ENCODE peak calls at places on chromosomes 3 and 15, in nine cellular contexts. One of them, this sample, is unnamed. For H3K4me1, the result is how much of the 10 kb centered on the place peaks cover.

GRCh38 chr3:115912372-115912771 is 289.1 kb downstream of the GAP43 start:
- DNase-seq in thoracic aorta: no peak
- DNase-seq in psoas muscle: peak
- DNase-seq in neural progenitor cell: no peak
- DNase-seq in PC-3: no peak
- DNase-seq in transverse colon: no peak
- DNase-seq in left ventricle myocardium inferior: peak
- DNase-seq in pancreas: no peak
- DNase-seq in astrocyte: no peak
- DNase-seq in this sample: peak

GRCh38 chr3:189275852-189276251 is 104.1 kb downstream of the TPRG1 start:
- DNase-seq in pancreas: no peak
- DNase-seq in left ventricle myocardium inferior: no peak
- DNase-seq in neural progenitor cell: no peak
- DNase-seq in psoas muscle: no peak
- DNase-seq in transverse colon: no peak
- DNase-seq in PC-3: no peak
- DNase-seq in astrocyte: no peak
- DNase-seq in thoracic aorta: no peak
- DNase-seq in this sample: no peak

GRCh38 chr15:92693922-92694331 is 38.4 kb upstream of the FAM174B start:
- DNase-seq in psoas muscle: no peak
- DNase-seq in pancreas: no peak
- DNase-seq in thoracic aorta: no peak
- DNase-seq in left ventricle myocardium inferior: no peak
- DNase-seq in astrocyte: no peak
- DNase-seq in transverse colon: no peak
- DNase-seq in neural progenitor cell: peak
- DNase-seq in PC-3: peak
- DNase-seq in this sample: no peak

GRCh38 chr3:183817639-183818038 is 7.7 kb downstream of the MAP6D1 start:
- DNase-seq in astrocyte: no peak
- DNase-seq in neural progenitor cell: no peak
- DNase-seq in psoas muscle: no peak
- DNase-seq in transverse colon: no peak
- DNase-seq in thoracic aorta: no peak
- DNase-seq in pancreas: no peak
- DNase-seq in left ventricle myocardium inferior: no peak
- DNase-seq in PC-3: no peak
- DNase-seq in this sample: no peak

GRCh38 chr15:36449084-36449661 is 130.3 kb upstream of the CDIN1 start:
- DNase-seq in PC-3: no peak
- DNase-seq in transverse colon: no peak
- DNase-seq in thoracic aorta: no peak
- DNase-seq in astrocyte: no peak
- DNase-seq in left ventricle myocardium inferior: peak
- DNase-seq in pancreas: no peak
- DNase-seq in neural progenitor cell: peak
- DNase-seq in psoas muscle: no peak
- DNase-seq in this sample: no peak

GRCh38 chr3:169744332-169745054 is 20.4 kb downstream of the TERC start:
- DNase-seq in neural progenitor cell: peak
- DNase-seq in astrocyte: peak
- DNase-seq in pancreas: no peak
- DNase-seq in transverse colon: no peak
- DNase-seq in psoas muscle: no peak
- DNase-seq in PC-3: peak
- DNase-seq in left ventricle myocardium inferior: no peak
- DNase-seq in thoracic aorta: no peak
- DNase-seq in this sample: no peak

GRCh38 chr3:385151-385550 is 188.6 kb downstream of the CHL1 start:
- DNase-seq in astrocyte: no peak
- DNase-seq in PC-3: peak
- DNase-seq in thoracic aorta: no peak
- DNase-seq in psoas muscle: no peak
- DNase-seq in left ventricle myocardium inferior: no peak
- DNase-seq in transverse colon: no peak
- DNase-seq in pancreas: no peak
- DNase-seq in neural progenitor cell: no peak
- DNase-seq in this sample: no peak

GRCh38 chr15:64681424-64682024 is 93.9 kb downstream of the RBPMS2 start:
- DNase-seq in PC-3: peak
- DNase-seq in thoracic aorta: no peak
- DNase-seq in neural progenitor cell: peak
- DNase-seq in psoas muscle: no peak
- DNase-seq in pancreas: no peak
- DNase-seq in left ventricle myocardium inferior: no peak
- DNase-seq in astrocyte: peak
- DNase-seq in transverse colon: peak
- DNase-seq in this sample: peak

DNA sequence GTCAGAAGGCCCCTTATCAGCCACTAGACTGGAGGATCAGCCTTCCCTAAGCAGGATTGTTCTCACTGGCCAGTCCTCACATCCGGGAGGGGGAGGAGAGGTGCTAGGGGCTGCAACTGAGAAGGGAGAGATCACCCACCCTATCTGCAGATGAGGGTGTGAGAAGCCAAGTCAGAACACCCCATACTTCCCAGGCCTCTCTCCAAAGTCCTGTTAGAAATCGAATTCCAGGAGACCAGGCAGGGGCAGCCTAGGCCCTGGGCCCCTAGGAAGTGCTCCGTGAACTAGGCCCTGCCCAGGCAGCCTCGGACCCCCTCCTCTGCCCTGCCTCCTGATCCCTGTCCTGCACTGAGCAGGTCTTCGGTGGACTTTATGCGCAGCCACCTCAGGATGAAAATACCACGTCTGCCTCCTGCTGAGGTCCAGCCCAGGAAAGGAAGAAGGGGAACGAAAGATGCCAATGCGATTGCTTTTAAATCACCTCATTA is 933 bp downstream of the DZIP1L start:
- DNase-seq in PC-3: no peak
- DNase-seq in neural progenitor cell: peak
- DNase-seq in astrocyte: peak
- DNase-seq in transverse colon: no peak
- DNase-seq in psoas muscle: no peak
- DNase-seq in pancreas: no peak
- DNase-seq in thoracic aorta: no peak
- DNase-seq in left ventricle myocardium inferior: no peak
- DNase-seq in this sample: no peak
- H3K27ac ChIP-seq in PC-3: peak
- H3K27ac ChIP-seq in neural progenitor cell: no peak
- H3K27ac ChIP-seq in astrocyte: peak
- H3K27ac ChIP-seq in transverse colon: peak
- H3K27ac ChIP-seq in psoas muscle: peak
- H3K27ac ChIP-seq in pancreas: peak
- H3K27ac ChIP-seq in thoracic aorta: peak
- H3K27ac ChIP-seq in left ventricle myocardium inferior: peak
- H3K27ac ChIP-seq in this sample: peak

GRCh38 chr3:50353231-50354004 is 2.8 kb downstream of the CYB561D2 start:
- DNase-seq in astrocyte: no peak
- DNase-seq in transverse colon: no peak
- DNase-seq in thoracic aorta: no peak
- DNase-seq in PC-3: no peak
- DNase-seq in neural progenitor cell: no peak
- DNase-seq in pancreas: no peak
- DNase-seq in left ventricle myocardium inferior: no peak
- DNase-seq in psoas muscle: no peak
- DNase-seq in this sample: no peak
- H3K4me1 ChIP-seq in astrocyte: half or more
- H3K4me1 ChIP-seq in transverse colon: under half
- H3K4me1 ChIP-seq in thoracic aorta: half or more
- H3K4me1 ChIP-seq in PC-3: half or more
- H3K4me1 ChIP-seq in neural progenitor cell: under half
- H3K4me1 ChIP-seq in pancreas: half or more
- H3K4me1 ChIP-seq in left ventricle myocardium inferior: half or more
- H3K4me1 ChIP-seq in psoas muscle: half or more
- H3K4me1 ChIP-seq in this sample: half or more

GRCh38 chr3:123939706-123940105 is 21.3 kb downstream of the CCDC14 start:
- DNase-seq in pancreas: no peak
- DNase-seq in PC-3: no peak
- DNase-seq in transverse colon: no peak
- DNase-seq in neural progenitor cell: no peak
- DNase-seq in astrocyte: no peak
- DNase-seq in psoas muscle: no peak
- DNase-seq in left ventricle myocardium inferior: no peak
- DNase-seq in thoracic aorta: no peak
- DNase-seq in this sample: no peak

GRCh38 chr3:123936400-123936799 is 24.6 kb downstream of the CCDC14 start:
- DNase-seq in neural progenitor cell: no peak
- DNase-seq in astrocyte: no peak
- DNase-seq in PC-3: no peak
- DNase-seq in thoracic aorta: no peak
- DNase-seq in left ventricle myocardium inferior: no peak
- DNase-seq in pancreas: no peak
- DNase-seq in transverse colon: no peak
- DNase-seq in psoas muscle: no peak
- DNase-seq in this sample: no peak

GRCh38 chr3:123935830-123936229 is 25.2 kb downstream of the CCDC14 start:
- DNase-seq in psoas muscle: no peak
- DNase-seq in PC-3: no peak
- DNase-seq in left ventricle myocardium inferior: no peak
- DNase-seq in neural progenitor cell: no peak
- DNase-seq in astrocyte: no peak
- DNase-seq in thoracic aorta: no peak
- DNase-seq in transverse colon: no peak
- DNase-seq in pancreas: no peak
- DNase-seq in this sample: no peak

DNA sequence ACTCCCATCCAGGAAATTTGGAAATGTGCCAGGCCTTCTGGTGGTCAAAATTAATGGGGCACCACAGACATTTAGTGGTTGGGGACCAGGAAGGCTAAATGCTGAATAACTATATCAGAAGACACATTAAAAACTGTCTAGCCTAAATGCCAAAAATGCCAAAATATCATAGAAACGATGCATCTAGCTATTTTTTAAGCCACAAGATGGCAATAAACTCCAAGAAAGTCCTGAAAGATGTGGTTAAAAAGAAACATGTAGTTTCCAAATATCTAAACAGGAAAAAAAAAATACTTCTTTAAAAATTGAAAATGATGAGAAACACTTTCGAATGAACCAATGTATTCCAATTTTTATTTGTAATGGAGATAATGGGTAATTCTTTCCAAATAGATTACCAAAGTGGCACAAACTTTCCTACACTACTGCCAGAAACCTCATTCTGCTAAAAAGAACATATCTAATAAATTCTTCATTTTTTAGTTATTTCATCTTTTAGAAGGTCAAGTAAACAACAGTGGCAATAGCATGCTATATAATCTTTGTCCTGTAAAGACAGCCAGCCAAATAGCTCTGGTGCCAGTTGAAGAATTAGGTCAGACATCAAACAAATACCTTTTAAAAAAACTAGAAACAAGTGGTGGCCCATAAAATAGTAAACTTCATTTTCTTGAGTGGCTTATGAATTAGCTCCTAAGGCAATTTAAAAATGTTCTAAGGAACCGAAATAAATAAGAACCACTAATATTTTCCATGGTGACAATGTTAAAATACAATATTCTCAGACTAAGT is 19.7 kb downstream of the CCDC14 start:
- DNase-seq in PC-3: no peak
- DNase-seq in thoracic aorta: no peak
- DNase-seq in pancreas: no peak
- DNase-seq in astrocyte: no peak
- DNase-seq in psoas muscle: no peak
- DNase-seq in transverse colon: no peak
- DNase-seq in neural progenitor cell: no peak
- DNase-seq in left ventricle myocardium inferior: no peak
- DNase-seq in this sample: no peak
- TF ChIP-seq CTCF in PC-3: peak
- TF ChIP-seq CTCF in thoracic aorta: peak
- TF ChIP-seq CTCF in pancreas: no peak
- TF ChIP-seq CTCF in astrocyte: no peak
- TF ChIP-seq CTCF in psoas muscle: no peak
- TF ChIP-seq CTCF in transverse colon: peak
- TF ChIP-seq CTCF in neural progenitor cell: no peak
- TF ChIP-seq CTCF in left ventricle myocardium inferior: peak
- TF ChIP-seq CTCF in this sample: no peak

GRCh38 chr15:78880828-78881227 is 8.1 kb downstream of the MORF4L1 start:
- DNase-seq in psoas muscle: no peak
- DNase-seq in pancreas: no peak
- DNase-seq in PC-3: no peak
- DNase-seq in left ventricle myocardium inferior: no peak
- DNase-seq in transverse colon: no peak
- DNase-seq in thoracic aorta: no peak
- DNase-seq in neural progenitor cell: no peak
- DNase-seq in astrocyte: no peak
- DNase-seq in this sample: no peak

GRCh38 chr15:78878356-78878755 is 5.7 kb downstream of the MORF4L1 start:
- DNase-seq in psoas muscle: no peak
- DNase-seq in neural progenitor cell: no peak
- DNase-seq in thoracic aorta: no peak
- DNase-seq in PC-3: no peak
- DNase-seq in astrocyte: peak
- DNase-seq in left ventricle myocardium inferior: no peak
- DNase-seq in pancreas: no peak
- DNase-seq in transverse colon: no peak
- DNase-seq in this sample: no peak

GRCh38 chr15:78880242-78880533 is 7.5 kb downstream of the MORF4L1 start:
- DNase-seq in PC-3: peak
- DNase-seq in pancreas: no peak
- DNase-seq in astrocyte: peak
- DNase-seq in neural progenitor cell: no peak
- DNase-seq in left ventricle myocardium inferior: no peak
- DNase-seq in transverse colon: no peak
- DNase-seq in psoas muscle: no peak
- DNase-seq in thoracic aorta: no peak
- DNase-seq in this sample: no peak

GRCh38 chr15:78881681-78882080 is 9.0 kb downstream of the MORF4L1 start:
- DNase-seq in astrocyte: no peak
- DNase-seq in transverse colon: no peak
- DNase-seq in psoas muscle: no peak
- DNase-seq in left ventricle myocardium inferior: no peak
- DNase-seq in neural progenitor cell: no peak
- DNase-seq in pancreas: no peak
- DNase-seq in thoracic aorta: no peak
- DNase-seq in PC-3: no peak
- DNase-seq in this sample: no peak

DNA sequence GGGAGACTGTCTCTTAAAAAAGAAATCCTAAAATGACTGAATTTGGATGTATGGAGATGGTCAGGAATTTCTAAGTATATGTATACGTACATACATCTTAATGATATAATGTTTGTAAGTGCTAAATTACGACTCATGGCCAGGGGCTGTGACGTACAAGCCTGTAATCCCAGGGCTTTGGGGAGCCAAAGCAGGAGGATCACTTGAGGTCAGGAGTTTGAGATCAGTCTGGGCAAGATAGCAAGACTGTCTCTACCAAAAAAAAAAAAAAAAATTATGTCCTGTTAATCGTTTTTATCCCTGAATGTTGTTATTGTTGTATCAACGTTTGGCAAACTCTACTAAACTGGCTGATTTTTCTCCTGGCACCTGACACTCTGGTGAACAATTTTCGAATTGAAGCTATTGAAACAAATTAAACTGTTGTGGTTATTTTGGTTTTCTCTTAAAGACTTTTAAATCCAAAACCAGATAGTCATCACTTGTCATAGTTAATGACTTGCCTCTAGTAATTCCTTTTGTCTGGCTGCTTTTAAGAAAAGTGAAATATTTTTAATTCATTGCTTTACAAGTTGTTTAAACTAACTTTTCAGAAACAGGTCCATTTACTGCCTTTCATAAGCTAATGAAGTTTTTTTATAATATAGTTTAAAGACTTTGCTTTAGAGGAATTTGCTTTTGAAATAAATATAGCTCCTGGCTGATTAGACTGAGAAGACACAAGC is 7.0 kb downstream of the MORF4L1 start:
- DNase-seq in transverse colon: no peak
- DNase-seq in PC-3: no peak
- DNase-seq in neural progenitor cell: no peak
- DNase-seq in thoracic aorta: no peak
- DNase-seq in left ventricle myocardium inferior: no peak
- DNase-seq in psoas muscle: no peak
- DNase-seq in astrocyte: peak
- DNase-seq in pancreas: no peak
- DNase-seq in this sample: peak
- H3K27ac ChIP-seq in transverse colon: no peak
- H3K27ac ChIP-seq in PC-3: no peak
- H3K27ac ChIP-seq in neural progenitor cell: no peak
- H3K27ac ChIP-seq in thoracic aorta: peak
- H3K27ac ChIP-seq in left ventricle myocardium inferior: peak
- H3K27ac ChIP-seq in psoas muscle: peak
- H3K27ac ChIP-seq in astrocyte: peak
- H3K27ac ChIP-seq in pancreas: no peak
- H3K27ac ChIP-seq in this sample: peak